ENCODE peak calls at places on chromosomes 5 and 9, in seven cellular contexts. One of them, this sample, is unnamed.

GRCh38 chr9:78303377-78304062 is 6.6 kb downstream of the PSAT1 start:
- DNase-seq in right lobe of liver: no peak
- DNase-seq in NCI-H2081: no peak
- DNase-seq in RCC 7860: no peak
- DNase-seq in CD8-positive, alpha-beta memory T cell: no peak
- DNase-seq in GOT3: no peak
- DNase-seq in HEK293T: no peak
- DNase-seq in this sample: no peak

GRCh38 chr5:95959964-95960801 is 1.5 kb downstream of the ELL2 start:
- DNase-seq in right lobe of liver: no peak
- DNase-seq in NCI-H2081: no peak
- DNase-seq in RCC 7860: no peak
- DNase-seq in CD8-positive, alpha-beta memory T cell: no peak
- DNase-seq in GOT3: no peak
- DNase-seq in HEK293T: no peak
- DNase-seq in this sample: no peak

GRCh38 chr9:118362123-118362522 is 657.9 kb downstream of the TLR4 start:
- DNase-seq in right lobe of liver: no peak
- DNase-seq in NCI-H2081: no peak
- DNase-seq in RCC 7860: no peak
- DNase-seq in CD8-positive, alpha-beta memory T cell: no peak
- DNase-seq in GOT3: no peak
- DNase-seq in HEK293T: no peak
- DNase-seq in this sample: no peak

GRCh38 chr9:98429613-98430012 is 174.2 kb upstream of the TBC1D2 start:
- DNase-seq in right lobe of liver: no peak
- DNase-seq in NCI-H2081: no peak
- DNase-seq in RCC 7860: peak
- DNase-seq in CD8-positive, alpha-beta memory T cell: no peak
- DNase-seq in GOT3: no peak
- DNase-seq in HEK293T: no peak
- DNase-seq in this sample: no peak

GRCh38 chr5:93100433-93100832 is 480.6 kb downstream of the NR2F1-AS1 start:
- DNase-seq in right lobe of liver: no peak
- DNase-seq in NCI-H2081: no peak
- DNase-seq in RCC 7860: no peak
- DNase-seq in CD8-positive, alpha-beta memory T cell: no peak
- DNase-seq in GOT3: no peak
- DNase-seq in HEK293T: no peak
- DNase-seq in this sample: no peak

GRCh38 chr5:177194278-177194677 is 60.7 kb downstream of the NSD1 start:
- DNase-seq in right lobe of liver: no peak
- DNase-seq in NCI-H2081: no peak
- DNase-seq in RCC 7860: peak
- DNase-seq in CD8-positive, alpha-beta memory T cell: no peak
- DNase-seq in GOT3: no peak
- DNase-seq in HEK293T: no peak
- DNase-seq in this sample: peak

GRCh38 chr5:1536298-1537165 is 12.8 kb upstream of the LPCAT1 start:
- DNase-seq in right lobe of liver: peak
- DNase-seq in NCI-H2081: no peak
- DNase-seq in RCC 7860: peak
- DNase-seq in CD8-positive, alpha-beta memory T cell: peak
- DNase-seq in GOT3: no peak
- DNase-seq in HEK293T: no peak
- DNase-seq in this sample: no peak

GRCh38 chr5:16550316-16550952 is 66.4 kb downstream of the RETREG1 start:
- DNase-seq in right lobe of liver: peak
- DNase-seq in NCI-H2081: peak
- DNase-seq in RCC 7860: peak
- DNase-seq in CD8-positive, alpha-beta memory T cell: no peak
- DNase-seq in GOT3: no peak
- DNase-seq in HEK293T: peak
- DNase-seq in this sample: no peak

GRCh38 chr5:90161399-90161798 is 248.2 kb downstream of the CETN3 start:
- DNase-seq in right lobe of liver: peak
- DNase-seq in NCI-H2081: peak
- DNase-seq in RCC 7860: no peak
- DNase-seq in CD8-positive, alpha-beta memory T cell: no peak
- DNase-seq in GOT3: no peak
- DNase-seq in HEK293T: peak
- DNase-seq in this sample: peak

GRCh38 chr5:142797420-142797819 is 27.2 kb downstream of the ARHGAP26 start:
- DNase-seq in right lobe of liver: no peak
- DNase-seq in NCI-H2081: no peak
- DNase-seq in RCC 7860: no peak
- DNase-seq in CD8-positive, alpha-beta memory T cell: no peak
- DNase-seq in GOT3: no peak
- DNase-seq in HEK293T: no peak
- DNase-seq in this sample: no peak

GRCh38 chr5:88674262-88675158 is 208.5 kb downstream of the MEF2C start:
- DNase-seq in right lobe of liver: no peak
- DNase-seq in NCI-H2081: peak
- DNase-seq in RCC 7860: peak
- DNase-seq in CD8-positive, alpha-beta memory T cell: no peak
- DNase-seq in GOT3: no peak
- DNase-seq in HEK293T: peak
- DNase-seq in this sample: no peak

GRCh38 chr5:148401604-148402003 is 17.8 kb downstream of the FBXO38 start:
- DNase-seq in right lobe of liver: no peak
- DNase-seq in NCI-H2081: no peak
- DNase-seq in RCC 7860: no peak
- DNase-seq in CD8-positive, alpha-beta memory T cell: no peak
- DNase-seq in GOT3: no peak
- DNase-seq in HEK293T: no peak
- DNase-seq in this sample: no peak

GRCh38 chr5:158382473-158382872 is 523.5 kb upstream of the CLINT1 start:
- DNase-seq in right lobe of liver: peak
- DNase-seq in NCI-H2081: no peak
- DNase-seq in RCC 7860: peak
- DNase-seq in CD8-positive, alpha-beta memory T cell: no peak
- DNase-seq in GOT3: peak
- DNase-seq in HEK293T: peak
- DNase-seq in this sample: no peak

GRCh38 chr5:77607324-77607723 is 31.2 kb downstream of the OTP start:
- DNase-seq in right lobe of liver: no peak
- DNase-seq in NCI-H2081: no peak
- DNase-seq in RCC 7860: no peak
- DNase-seq in CD8-positive, alpha-beta memory T cell: no peak
- DNase-seq in GOT3: no peak
- DNase-seq in HEK293T: no peak
- DNase-seq in this sample: no peak

GRCh38 chr5:96745844-96746531 is 61.8 kb downstream of the ERAP1 start:
- DNase-seq in right lobe of liver: no peak
- DNase-seq in NCI-H2081: peak
- DNase-seq in RCC 7860: no peak
- DNase-seq in CD8-positive, alpha-beta memory T cell: no peak
- DNase-seq in GOT3: no peak
- DNase-seq in HEK293T: peak
- DNase-seq in this sample: no peak

GRCh38 chr5:146878471-146879172 is at the start of gene PPP2R2B:
- DNase-seq in right lobe of liver: peak
- DNase-seq in NCI-H2081: peak
- DNase-seq in RCC 7860: no peak
- DNase-seq in CD8-positive, alpha-beta memory T cell: peak
- DNase-seq in GOT3: peak
- DNase-seq in HEK293T: peak
- DNase-seq in this sample: no peak

GRCh38 chr9:131735238-131736181 is 4.4 kb downstream of the RAPGEF1 start:
- DNase-seq in right lobe of liver: peak
- DNase-seq in NCI-H2081: no peak
- DNase-seq in RCC 7860: peak
- DNase-seq in CD8-positive, alpha-beta memory T cell: no peak
- DNase-seq in GOT3: no peak
- DNase-seq in HEK293T: no peak
- DNase-seq in this sample: no peak

GRCh38 chr5:73037545-73037944 is 81.7 kb downstream of the FCHO2 start:
- DNase-seq in right lobe of liver: no peak
- DNase-seq in NCI-H2081: no peak
- DNase-seq in RCC 7860: no peak
- DNase-seq in CD8-positive, alpha-beta memory T cell: no peak
- DNase-seq in GOT3: no peak
- DNase-seq in HEK293T: no peak
- DNase-seq in this sample: no peak